ENCODE peak calls at places on chromosomes 4 and X, in nine cellular contexts. V is left colon, A is frontal cortex, E is EL, F is ACHN, D is mucosa of gallbladder, M is AG04450, T is ELF-1, K is caudate nucleus. C is an unnamed sample.

GRCh38 chrX:23788946-23789345 is 6.0 kb downstream of the SAT1 start:
- DNase-seq in F (no peak), E (no peak), T (no peak), D (no peak), K (no peak), A (no peak), M (no peak), V (no peak), C (no peak)

GRCh38 chr4:78778530-78778929 is 2.4 kb downstream of the BMP2K start:
- DNase-seq in A (no peak), V (no peak), M (no peak), E (no peak), D (no peak), T (no peak), K (no peak), F (no peak), C (no peak)

GRCh38 chr4:158801677-158802076 is 32.9 kb downstream of the FNIP2 start:
- DNase-seq in T (no peak), E (no peak), D (no peak), F (no peak), K (no peak), A (no peak), M (no peak), V (no peak), C (no peak)

GRCh38 chr4:147731611-147732515 is at the start of gene ARHGAP10:
- DNase-seq in V (peak), D (peak), T (peak), F (peak), A (peak), K (peak), E (peak), M (peak), C (peak)

GRCh38 chr4:90345549-90345948 is 218.4 kb downstream of the CCSER1 start:
- DNase-seq in E (no peak), A (no peak), F (no peak), D (no peak), M (no peak), K (no peak), V (no peak), T (no peak), C (no peak)

GRCh38 chrX:152923599-152923998 is 25.7 kb downstream of the ZNF185 start:
- DNase-seq in E (no peak), K (no peak), V (no peak), D (no peak), T (no peak), F (no peak), A (no peak), M (no peak), C (no peak)

GRCh38 chrX:17495052-17495451 is 120.1 kb downstream of the NHS start:
- DNase-seq in F (no peak), K (no peak), A (no peak), D (no peak), V (no peak), E (no peak), M (no peak), T (no peak), C (no peak)

GRCh38 chr4:52535793-52536192 is 123.3 kb downstream of the USP46 start:
- DNase-seq in M (no peak), E (no peak), F (no peak), A (no peak), V (no peak), D (no peak), K (no peak), T (no peak), C (no peak)

GRCh38 chrX:40172169-40172979 is 74.6 kb upstream of the BCOR start:
- DNase-seq in F (no peak), E (peak), M (no peak), K (peak), D (peak), T (peak), V (peak), A (no peak), C (peak)

GRCh38 chr4:10335050-10335449 is 122.2 kb downstream of the ZNF518B start:
- DNase-seq in M (no peak), K (no peak), A (no peak), T (no peak), D (no peak), E (no peak), F (no peak), V (no peak), C (no peak)

C was measured in CD4-positive, CD25-positive, alpha-beta regulatory T cell.